ENCODE peak calls at places on chromosomes 5 and 9, in ten cellular contexts. N is foreskin fibroblast; B is NCI-H2081; T is AG20443; A is skeletal muscle cell; F is COR-L47; P is neuronal stem cell; W is uterus; O is GM04503; L is CD8-positive, alpha-beta T cell. M is an unnamed sample.
A peak's percentile ranks its signal among the peaks of the same experiment; 100 is the strongest.

GRCh38 chr5:172504736-172505402 is 50.5 kb upstream of the SH3PXD2B start:
- DNase-seq in F (no peak), O (no peak), N (no peak), B (no peak), P (no peak), A (peak; percentile 4), L (no peak), T (peak; percentile 7), W (peak; percentile 72), M (no peak)

GRCh38 chr9:126615251-126615790 is 1.6 kb downstream of the LMX1B start:
- DNase-seq in A (no peak), W (no peak), T (no peak), F (peak; percentile 48), O (no peak), N (no peak), P (no peak), B (peak; percentile 76), L (peak; percentile 12), M (peak; percentile 78)

GRCh38 chr5:59810041-59810440 is 83.5 kb downstream of the PDE4D start:
- DNase-seq in W (peak; percentile 68), L (peak; percentile 33), B (peak; percentile 65), O (no peak), A (no peak), P (peak; percentile 70), T (peak; percentile 80), F (peak; percentile 69), N (peak; percentile 92), M (peak; percentile 78)

GRCh38 chr5:112304743-112305142 is 114.3 kb downstream of the EPB41L4A start:
- DNase-seq in A (no peak), O (no peak), P (no peak), B (no peak), L (no peak), N (no peak), T (no peak), W (no peak), F (no peak), M (no peak)

GRCh38 chr5:150190987-150191386 is 1.1 kb downstream of the SLC6A7 start:
- DNase-seq in W (no peak), T (no peak), F (no peak), L (no peak), A (no peak), P (no peak), B (no peak), N (no peak), O (no peak), M (no peak)

GRCh38 chr9:4489919-4490704 is at the start of gene SLC1A1:
- DNase-seq in F (peak; percentile 11), L (no peak), W (peak; percentile 36), T (peak; percentile 81), P (peak; percentile 52), O (peak; percentile 44), N (peak; percentile 76), A (no peak), B (peak; percentile 80), M (peak; percentile 81)

GRCh38 chr5:135269828-135270545 is 129.0 kb downstream of the MACROH2A1 start:
- DNase-seq in P (no peak), W (peak; percentile 77), N (peak; percentile 86), T (peak; percentile 75), B (no peak), L (no peak), O (no peak), F (no peak), A (peak; percentile 67), M (peak; percentile 80)

GRCh38 chr9:1875921-1876448 is 139.2 kb upstream of the SMARCA2 start:
- DNase-seq in W (no peak), N (no peak), O (no peak), T (no peak), B (no peak), F (no peak), A (no peak), P (no peak), L (no peak), M (peak; percentile 41)

GRCh38 chr5:92002875-92003274 is 619.8 kb upstream of the ARRDC3 start:
- DNase-seq in N (peak; percentile 46), P (no peak), W (no peak), B (no peak), T (no peak), F (no peak), A (no peak), O (peak; percentile 3), L (no peak), M (no peak)

GRCh38 chr5:763397-763796 is 21.1 kb downstream of the ZDHHC11B start:
- DNase-seq in T (peak; percentile 10), L (no peak), P (no peak), B (no peak), F (no peak), O (no peak), A (no peak), N (no peak), W (no peak), M (no peak)

M was measured in Daoy.